ENCODE peak calls at places on chromosomes 4 and X, in four cellular contexts. C is CD8-positive, alpha-beta T cell; J is NCI-H345; P is GM12865. L is an unnamed sample.

GRCh38 chr4:23789765-23790164 is 100.1 kb downstream of the PPARGC1A start:
- DNase-seq in C (no peak), J (no peak), P (no peak), L (no peak)

GRCh38 chr4:177369372-177369771 is 59.7 kb downstream of the NEIL3 start:
- DNase-seq in C (no peak), J (no peak), P (no peak), L (no peak)

GRCh38 chrX:345020-345925 is 26.7 kb upstream of the GTPBP6 start:
- DNase-seq in C (no peak), J (no peak), P (no peak), L (no peak)

GRCh38 chr4:2948895-2949781 is 14.1 kb downstream of the NOP14 start:
- DNase-seq in C (no peak), J (no peak), P (peak), L (no peak)

GRCh38 chr4:10647811-10648210 is 36.8 kb downstream of the CLNK start:
- DNase-seq in C (no peak), J (no peak), P (no peak), L (no peak)

GRCh38 chr4:79042079-79042674 is 102.9 kb upstream of the PAQR3 start:
- DNase-seq in C (no peak), J (peak), P (peak), L (no peak)

GRCh38 chr4:16969696-16970135 is 71.3 kb upstream of the LDB2 start:
- DNase-seq in C (no peak), J (no peak), P (no peak), L (no peak)

GRCh38 chr4:14863420-14864364 is 138.6 kb upstream of the CPEB2 start:
- DNase-seq in C (no peak), J (no peak), P (no peak), L (no peak)

GRCh38 chrX:110171442-110171841 is 146.4 kb downstream of the AMMECR1 start:
- DNase-seq in C (no peak), J (no peak), P (no peak), L (no peak)

GRCh38 chr4:146260521-146260920 is 46.2 kb downstream of the REELD1 start:
- DNase-seq in C (no peak), J (no peak), P (no peak), L (no peak)

GRCh38 chr4:64144994-64145393 is 264.3 kb downstream of the TECRL start:
- DNase-seq in C (no peak), J (peak), P (no peak), L (no peak)

GRCh38 chr4:112517067-112517588 is 1.1 kb upstream of the NEUROG2 start:
- DNase-seq in C (no peak), J (no peak), P (peak), L (peak)

GRCh38 chrX:16123222-16123786 is at the start of gene GRPR:
- DNase-seq in C (no peak), J (peak), P (peak), L (no peak)

GRCh38 chrX:100404851-100405250 is 5.2 kb downstream of the PCDH19 start:
- DNase-seq in C (no peak), J (no peak), P (no peak), L (no peak)

GRCh38 chr4:106698621-106699195 is 330.1 kb upstream of the GIMD1 start:
- DNase-seq in C (no peak), J (no peak), P (no peak), L (no peak)

GRCh38 chrX:115013705-115014104 is 3.7 kb downstream of the IL13RA2 start:
- DNase-seq in C (no peak), J (no peak), P (no peak), L (no peak)

GRCh38 chr4:56156141-56156540 is 207.4 kb downstream of the CEP135 start:
- DNase-seq in C (no peak), J (no peak), P (no peak), L (no peak)

GRCh38 chrX:9374537-9374936 is 90.3 kb upstream of the TBL1X start:
- DNase-seq in C (no peak), J (no peak), P (no peak), L (no peak)

GRCh38 chr4:128553665-128554515 is 255.6 kb upstream of the JADE1 start:
- DNase-seq in C (no peak), J (peak), P (no peak), L (no peak)

GRCh38 chrX:103687696-103688191 is 1.2 kb upstream of the MORF4L2 start:
- DNase-seq in C (no peak), J (peak), P (peak), L (peak)

L was measured in GM12878.